ENCODE peak calls at places on chromosomes 1 and 21, in seven cellular contexts. One of them, this sample, is unnamed.

GRCh38 chr1:77857557-77857956 is 30.9 kb upstream of the NEXN start:
- DNase-seq in prostate gland: no peak
- DNase-seq in cardiac fibroblast: peak; percentile 71
- DNase-seq in lower leg skin: no peak
- DNase-seq in adrenal gland: no peak
- DNase-seq in progenitor cell of endocrine pancreas: no peak
- DNase-seq in CD4-positive, alpha-beta T cell: no peak
- DNase-seq in this sample: no peak

GRCh38 chr1:200139661-200140250 is 112.2 kb downstream of the NR5A2 start:
- DNase-seq in cardiac fibroblast: peak; percentile 74
- DNase-seq in adrenal gland: no peak
- DNase-seq in CD4-positive, alpha-beta T cell: no peak
- DNase-seq in lower leg skin: no peak
- DNase-seq in prostate gland: no peak
- DNase-seq in progenitor cell of endocrine pancreas: no peak
- DNase-seq in this sample: no peak

GRCh38 chr1:175521265-175522040 is 221.9 kb downstream of the TNR start:
- DNase-seq in progenitor cell of endocrine pancreas: no peak
- DNase-seq in adrenal gland: no peak
- DNase-seq in CD4-positive, alpha-beta T cell: no peak
- DNase-seq in cardiac fibroblast: peak; percentile 50
- DNase-seq in lower leg skin: no peak
- DNase-seq in prostate gland: no peak
- DNase-seq in this sample: no peak

GRCh38 chr1:221291113-221291512 is 411.9 kb downstream of the HLX start:
- DNase-seq in cardiac fibroblast: no peak
- DNase-seq in adrenal gland: no peak
- DNase-seq in progenitor cell of endocrine pancreas: no peak
- DNase-seq in lower leg skin: no peak
- DNase-seq in CD4-positive, alpha-beta T cell: no peak
- DNase-seq in prostate gland: no peak
- DNase-seq in this sample: no peak

GRCh38 chr1:47756006-47756405 is 241.2 kb downstream of the TRABD2B start:
- DNase-seq in lower leg skin: no peak
- DNase-seq in cardiac fibroblast: no peak
- DNase-seq in progenitor cell of endocrine pancreas: no peak
- DNase-seq in adrenal gland: no peak
- DNase-seq in CD4-positive, alpha-beta T cell: no peak
- DNase-seq in prostate gland: no peak
- DNase-seq in this sample: no peak

GRCh38 chr1:212858461-212859265 is 588 bp downstream of the FLVCR1 start:
- DNase-seq in progenitor cell of endocrine pancreas: peak; percentile 30
- DNase-seq in adrenal gland: peak; percentile 22
- DNase-seq in cardiac fibroblast: peak; percentile 34
- DNase-seq in CD4-positive, alpha-beta T cell: no peak
- DNase-seq in lower leg skin: no peak
- DNase-seq in prostate gland: peak; percentile 14
- DNase-seq in this sample: no peak

GRCh38 chr1:201145816-201146215 is 8.5 kb downstream of the TMEM9 start:
- DNase-seq in adrenal gland: peak; percentile 1
- DNase-seq in CD4-positive, alpha-beta T cell: no peak
- DNase-seq in lower leg skin: no peak
- DNase-seq in progenitor cell of endocrine pancreas: no peak
- DNase-seq in cardiac fibroblast: no peak
- DNase-seq in prostate gland: no peak
- DNase-seq in this sample: no peak

GRCh38 chr1:234709473-234710279 is 99.7 kb upstream of the IRF2BP2 start:
- DNase-seq in progenitor cell of endocrine pancreas: no peak
- DNase-seq in adrenal gland: no peak
- DNase-seq in CD4-positive, alpha-beta T cell: no peak
- DNase-seq in lower leg skin: no peak
- DNase-seq in prostate gland: no peak
- DNase-seq in cardiac fibroblast: no peak
- DNase-seq in this sample: no peak

GRCh38 chr1:39380036-39380435 is 111.4 kb upstream of the BMP8A start:
- DNase-seq in progenitor cell of endocrine pancreas: no peak
- DNase-seq in cardiac fibroblast: no peak
- DNase-seq in lower leg skin: no peak
- DNase-seq in CD4-positive, alpha-beta T cell: no peak
- DNase-seq in prostate gland: no peak
- DNase-seq in adrenal gland: no peak
- DNase-seq in this sample: no peak

GRCh38 chr1:241603626-241604337 is 36.4 kb downstream of the CHML start:
- DNase-seq in CD4-positive, alpha-beta T cell: no peak
- DNase-seq in lower leg skin: no peak
- DNase-seq in adrenal gland: no peak
- DNase-seq in cardiac fibroblast: peak; percentile 38
- DNase-seq in prostate gland: no peak
- DNase-seq in progenitor cell of endocrine pancreas: no peak
- DNase-seq in this sample: no peak

GRCh38 chr1:151457911-151458882 is 1.1 kb downstream of the POGZ start:
- DNase-seq in prostate gland: peak; percentile 47
- DNase-seq in CD4-positive, alpha-beta T cell: peak; percentile 48
- DNase-seq in adrenal gland: peak; percentile 75
- DNase-seq in cardiac fibroblast: peak; percentile 91
- DNase-seq in progenitor cell of endocrine pancreas: peak; percentile 48
- DNase-seq in lower leg skin: peak; percentile 43
- DNase-seq in this sample: no peak

GRCh38 chr21:33394260-33394659 is 9.0 kb upstream of the IFNGR2 start:
- DNase-seq in lower leg skin: peak; percentile 67
- DNase-seq in cardiac fibroblast: no peak
- DNase-seq in progenitor cell of endocrine pancreas: no peak
- DNase-seq in CD4-positive, alpha-beta T cell: no peak
- DNase-seq in prostate gland: no peak
- DNase-seq in adrenal gland: peak; percentile 27
- DNase-seq in this sample: no peak

GRCh38 chr1:206575165-206575893 is 36.9 kb downstream of the EIF2D start:
- DNase-seq in cardiac fibroblast: peak; percentile 98
- DNase-seq in prostate gland: no peak
- DNase-seq in progenitor cell of endocrine pancreas: no peak
- DNase-seq in lower leg skin: peak; percentile 58
- DNase-seq in CD4-positive, alpha-beta T cell: no peak
- DNase-seq in adrenal gland: peak; percentile 59
- DNase-seq in this sample: no peak

GRCh38 chr1:100414693-100415092 is 62.4 kb downstream of the CDC14A start:
- DNase-seq in CD4-positive, alpha-beta T cell: no peak
- DNase-seq in cardiac fibroblast: no peak
- DNase-seq in prostate gland: peak; percentile 68
- DNase-seq in progenitor cell of endocrine pancreas: no peak
- DNase-seq in adrenal gland: no peak
- DNase-seq in lower leg skin: no peak
- DNase-seq in this sample: no peak

GRCh38 chr1:219837274-219837993 is 90.9 kb downstream of the SLC30A10 start:
- DNase-seq in lower leg skin: no peak
- DNase-seq in CD4-positive, alpha-beta T cell: no peak
- DNase-seq in cardiac fibroblast: peak; percentile 67
- DNase-seq in prostate gland: peak; percentile 16
- DNase-seq in progenitor cell of endocrine pancreas: no peak
- DNase-seq in adrenal gland: peak; percentile 24
- DNase-seq in this sample: no peak

GRCh38 chr1:28437924-28438699 is 67.7 kb upstream of the RCC1 start:
- DNase-seq in adrenal gland: peak; percentile 93
- DNase-seq in CD4-positive, alpha-beta T cell: no peak
- DNase-seq in prostate gland: peak; percentile 93
- DNase-seq in cardiac fibroblast: peak; percentile 97
- DNase-seq in progenitor cell of endocrine pancreas: no peak
- DNase-seq in lower leg skin: peak; percentile 91
- DNase-seq in this sample: peak; percentile 47

GRCh38 chr1:246503341-246503740 is 3.7 kb downstream of the SMYD3 start:
- DNase-seq in adrenal gland: no peak
- DNase-seq in prostate gland: peak; percentile 32
- DNase-seq in progenitor cell of endocrine pancreas: no peak
- DNase-seq in cardiac fibroblast: no peak
- DNase-seq in CD4-positive, alpha-beta T cell: no peak
- DNase-seq in lower leg skin: no peak
- DNase-seq in this sample: no peak

GRCh38 chr1:19435181-19435580 is 50.2 kb downstream of the CAPZB start:
- DNase-seq in cardiac fibroblast: peak; percentile 94
- DNase-seq in CD4-positive, alpha-beta T cell: no peak
- DNase-seq in lower leg skin: no peak
- DNase-seq in adrenal gland: no peak
- DNase-seq in progenitor cell of endocrine pancreas: no peak
- DNase-seq in prostate gland: peak; percentile 60
- DNase-seq in this sample: no peak

GRCh38 chr1:53480678-53481077 is 21.5 kb downstream of the DMRTB1 start:
- DNase-seq in adrenal gland: no peak
- DNase-seq in progenitor cell of endocrine pancreas: no peak
- DNase-seq in prostate gland: no peak
- DNase-seq in CD4-positive, alpha-beta T cell: no peak
- DNase-seq in cardiac fibroblast: no peak
- DNase-seq in lower leg skin: no peak
- DNase-seq in this sample: no peak

GRCh38 chr1:29237906-29238600 is 1.7 kb downstream of the PTPRU start:
- DNase-seq in progenitor cell of endocrine pancreas: peak; percentile 35
- DNase-seq in prostate gland: peak; percentile 54
- DNase-seq in CD4-positive, alpha-beta T cell: no peak
- DNase-seq in lower leg skin: peak; percentile 22
- DNase-seq in cardiac fibroblast: peak; percentile 32
- DNase-seq in adrenal gland: peak; percentile 31
- DNase-seq in this sample: no peak

GRCh38 chr21:46431884-46432488 is 26.7 kb upstream of the DIP2A start:
- DNase-seq in adrenal gland: no peak
- DNase-seq in cardiac fibroblast: no peak
- DNase-seq in CD4-positive, alpha-beta T cell: no peak
- DNase-seq in progenitor cell of endocrine pancreas: no peak
- DNase-seq in lower leg skin: no peak
- DNase-seq in prostate gland: no peak
- DNase-seq in this sample: no peak

GRCh38 chr1:63966016-63966415 is 192.2 kb downstream of the ROR1 start:
- DNase-seq in prostate gland: no peak
- DNase-seq in cardiac fibroblast: no peak
- DNase-seq in adrenal gland: no peak
- DNase-seq in lower leg skin: no peak
- DNase-seq in CD4-positive, alpha-beta T cell: no peak
- DNase-seq in progenitor cell of endocrine pancreas: no peak
- DNase-seq in this sample: no peak

GRCh38 chr1:167442142-167442848 is 76.0 kb downstream of the CD247 start:
- DNase-seq in cardiac fibroblast: peak; percentile 78
- DNase-seq in prostate gland: peak; percentile 83
- DNase-seq in adrenal gland: peak; percentile 86
- DNase-seq in CD4-positive, alpha-beta T cell: peak; percentile 79
- DNase-seq in progenitor cell of endocrine pancreas: peak; percentile 72
- DNase-seq in lower leg skin: peak; percentile 81
- DNase-seq in this sample: peak; percentile 86

GRCh38 chr21:14545906-14546480 is at the start of gene SAMSN1:
- DNase-seq in progenitor cell of endocrine pancreas: no peak
- DNase-seq in cardiac fibroblast: peak; percentile 42
- DNase-seq in adrenal gland: no peak
- DNase-seq in lower leg skin: peak; percentile 47
- DNase-seq in CD4-positive, alpha-beta T cell: peak; percentile 47
- DNase-seq in prostate gland: no peak
- DNase-seq in this sample: no peak

GRCh38 chr21:14551741-14552140 is 5.6 kb upstream of the SAMSN1 start:
- DNase-seq in prostate gland: no peak
- DNase-seq in cardiac fibroblast: no peak
- DNase-seq in lower leg skin: no peak
- DNase-seq in progenitor cell of endocrine pancreas: no peak
- DNase-seq in CD4-positive, alpha-beta T cell: no peak
- DNase-seq in adrenal gland: no peak
- DNase-seq in this sample: no peak

GRCh38 chr21:14550200-14550599 is 4.1 kb upstream of the SAMSN1 start:
- DNase-seq in CD4-positive, alpha-beta T cell: no peak
- DNase-seq in cardiac fibroblast: no peak
- DNase-seq in adrenal gland: no peak
- DNase-seq in lower leg skin: no peak
- DNase-seq in prostate gland: no peak
- DNase-seq in progenitor cell of endocrine pancreas: no peak
- DNase-seq in this sample: no peak

GRCh38 chr21:14547834-14548513 is 1.9 kb upstream of the SAMSN1 start:
- DNase-seq in cardiac fibroblast: no peak
- DNase-seq in prostate gland: no peak
- DNase-seq in lower leg skin: no peak
- DNase-seq in adrenal gland: no peak
- DNase-seq in CD4-positive, alpha-beta T cell: no peak
- DNase-seq in progenitor cell of endocrine pancreas: no peak
- DNase-seq in this sample: no peak

DNA sequence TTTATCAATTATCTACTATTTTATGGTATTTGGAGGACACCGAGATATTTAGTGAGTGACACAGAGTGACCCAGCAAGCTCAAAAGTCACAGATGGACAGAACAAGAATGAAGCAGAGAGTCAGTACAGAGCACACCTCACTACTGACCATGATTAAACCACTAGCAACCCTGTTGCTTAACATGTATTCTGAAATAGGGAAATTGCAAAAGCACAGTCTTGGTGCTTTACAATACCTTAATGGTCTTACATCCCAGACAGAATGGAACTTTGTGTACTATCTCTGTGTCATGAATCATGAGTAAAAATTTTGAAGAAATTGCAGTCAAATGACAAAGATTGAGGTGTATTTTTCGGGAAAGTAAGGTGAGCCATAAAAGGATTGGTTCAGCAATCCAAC is 2.6 kb upstream of the SAMSN1 start:
- DNase-seq in CD4-positive, alpha-beta T cell: no peak
- DNase-seq in progenitor cell of endocrine pancreas: no peak
- DNase-seq in prostate gland: no peak
- DNase-seq in adrenal gland: no peak
- DNase-seq in cardiac fibroblast: peak; percentile 4
- DNase-seq in lower leg skin: no peak
- DNase-seq in this sample: no peak
- TF ChIP-seq CTCF in CD4-positive, alpha-beta T cell: no peak
- TF ChIP-seq CTCF in progenitor cell of endocrine pancreas: no peak
- TF ChIP-seq CTCF in prostate gland: no peak
- TF ChIP-seq CTCF in adrenal gland: no peak
- TF ChIP-seq CTCF in cardiac fibroblast: no peak
- TF ChIP-seq CTCF in lower leg skin: no peak
- TF ChIP-seq CTCF in this sample: no peak

DNA sequence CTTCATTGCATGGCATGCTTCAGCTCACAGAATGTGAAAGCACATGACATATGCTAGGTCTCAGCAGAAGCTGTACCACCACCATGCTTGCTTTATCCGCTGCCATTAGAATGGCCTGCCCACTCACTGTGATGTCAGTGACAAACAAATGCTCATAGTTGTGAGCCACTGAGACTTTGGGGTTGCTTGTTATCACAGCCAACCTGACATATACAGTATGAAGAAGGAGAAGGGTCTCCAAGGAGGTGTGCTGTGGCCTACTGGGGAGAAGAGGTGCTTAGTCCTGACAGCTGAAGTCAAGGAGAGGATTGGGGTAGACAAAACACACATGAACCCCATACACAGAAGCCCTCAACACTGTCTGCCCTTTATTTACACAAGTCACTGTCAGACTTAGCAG is 19.5 kb upstream of the TENT5C start:
- DNase-seq in CD4-positive, alpha-beta T cell: no peak
- DNase-seq in prostate gland: no peak
- DNase-seq in lower leg skin: no peak
- DNase-seq in adrenal gland: no peak
- DNase-seq in cardiac fibroblast: no peak
- DNase-seq in progenitor cell of endocrine pancreas: no peak
- DNase-seq in this sample: no peak
- TF ChIP-seq CTCF in CD4-positive, alpha-beta T cell: no peak
- TF ChIP-seq CTCF in prostate gland: no peak
- TF ChIP-seq CTCF in lower leg skin: no peak
- TF ChIP-seq CTCF in adrenal gland: no peak
- TF ChIP-seq CTCF in cardiac fibroblast: no peak
- TF ChIP-seq CTCF in progenitor cell of endocrine pancreas: no peak
- TF ChIP-seq CTCF in this sample: no peak

GRCh38 chr1:204360314-204360713 is 585 bp upstream of the PLEKHA6 start:
- DNase-seq in CD4-positive, alpha-beta T cell: no peak
- DNase-seq in progenitor cell of endocrine pancreas: no peak
- DNase-seq in adrenal gland: no peak
- DNase-seq in prostate gland: no peak
- DNase-seq in cardiac fibroblast: no peak
- DNase-seq in lower leg skin: no peak
- DNase-seq in this sample: no peak
- TF ChIP-seq CTCF in CD4-positive, alpha-beta T cell: no peak
- TF ChIP-seq CTCF in progenitor cell of endocrine pancreas: no peak
- TF ChIP-seq CTCF in adrenal gland: no peak
- TF ChIP-seq CTCF in prostate gland: no peak
- TF ChIP-seq CTCF in cardiac fibroblast: no peak
- TF ChIP-seq CTCF in lower leg skin: no peak
- TF ChIP-seq CTCF in this sample: no peak

GRCh38 chr1:3491291-3492246 is 37.1 kb downstream of the ARHGEF16 start:
- DNase-seq in adrenal gland: peak; percentile 70
- DNase-seq in cardiac fibroblast: peak; percentile 57
- DNase-seq in prostate gland: peak; percentile 73
- DNase-seq in progenitor cell of endocrine pancreas: peak; percentile 80
- DNase-seq in lower leg skin: peak; percentile 53
- DNase-seq in CD4-positive, alpha-beta T cell: peak; percentile 85
- DNase-seq in this sample: peak; percentile 74
- TF ChIP-seq CTCF in adrenal gland: peak; percentile 86
- TF ChIP-seq CTCF in cardiac fibroblast: peak; percentile 96
- TF ChIP-seq CTCF in prostate gland: peak; percentile 98
- TF ChIP-seq CTCF in progenitor cell of endocrine pancreas: peak; percentile 100
- TF ChIP-seq CTCF in lower leg skin: no peak
- TF ChIP-seq CTCF in CD4-positive, alpha-beta T cell: peak; percentile 99
- TF ChIP-seq CTCF in this sample: peak; percentile 93